ENCODE peak calls at places on chromosome 14, in seven cellular contexts. H, K, X, Z, M, O and L are unnamed samples.

GRCh38 chr14:77654001-77654431 is 37.6 kb upstream of the SPTLC2 start:
- DNase-seq in O (no peak), H (no peak), X (no peak), K (no peak), Z (no peak), M (no peak), L (no peak)

GRCh38 chr14:33347816-33348215 is 409.1 kb downstream of the NPAS3 start:
- DNase-seq in X (no peak), K (no peak), M (peak), H (no peak), Z (no peak), O (no peak), L (no peak)

GRCh38 chr14:75911883-75912282 is 69.9 kb downstream of the TGFB3 start:
- DNase-seq in O (peak), H (no peak), X (no peak), M (peak), Z (no peak), K (no peak), L (no peak)

GRCh38 chr14:38197761-38198345 is 9.9 kb upstream of the SSTR1 start:
- DNase-seq in M (peak), H (no peak), Z (peak), O (no peak), K (peak), X (no peak), L (peak)

GRCh38 chr14:72786377-72787350 is 107.2 kb downstream of the DPF3 start:
- DNase-seq in X (no peak), K (no peak), H (no peak), O (no peak), Z (no peak), M (no peak), L (no peak)

GRCh38 chr14:81727243-81727642 is 193.6 kb upstream of the SEL1L start:
- DNase-seq in M (peak), X (no peak), K (no peak), O (peak), H (no peak), Z (no peak), L (no peak)

GRCh38 chr14:64467131-64467530 is 1.8 kb downstream of the AKAP5 start:
- DNase-seq in Z (no peak), K (no peak), O (no peak), M (no peak), X (no peak), H (no peak), L (no peak)

GRCh38 chr14:99188721-99189120 is 83.3 kb downstream of the BCL11B start:
- DNase-seq in M (no peak), K (no peak), X (no peak), O (no peak), H (no peak), Z (no peak), L (no peak)

GRCh38 chr14:83765200-83765599 is 1764.7 kb upstream of the FLRT2 start:
- DNase-seq in M (no peak), X (no peak), O (no peak), H (no peak), K (no peak), Z (no peak), L (no peak)

GRCh38 chr14:76876076-76876475 is 49.9 kb downstream of the LRRC74A start:
- DNase-seq in H (no peak), M (peak), O (peak), Z (peak), K (peak), X (peak), L (peak)

GRCh38 chr14:102249041-102249440 is 55.9 kb downstream of the MOK start:
- DNase-seq in K (no peak), H (no peak), X (no peak), M (peak), Z (peak), O (no peak), L (peak)

GRCh38 chr14:91867316-91867988 is at the start of gene TC2N:
- DNase-seq in X (peak), Z (no peak), K (no peak), H (no peak), M (no peak), O (no peak), L (no peak)

GRCh38 chr14:91929700-91930099 is 17.8 kb downstream of the FBLN5 start:
- DNase-seq in Z (peak), X (no peak), H (no peak), M (peak), O (no peak), K (peak), L (no peak)

GRCh38 chr14:58865520-58866281 is 227.9 kb downstream of the DACT1 start:
- DNase-seq in H (no peak), K (peak), Z (peak), O (no peak), X (no peak), M (peak), L (no peak)

GRCh38 chr14:66088661-66089060 is 397.5 kb upstream of the CCDC196 start:
- DNase-seq in O (no peak), Z (no peak), M (no peak), K (peak), H (no peak), X (no peak), L (no peak)

GRCh38 chr14:77979171-77979570 is 179.3 kb downstream of the ADCK1 start:
- DNase-seq in Z (no peak), M (no peak), K (no peak), O (no peak), H (no peak), X (no peak), L (no peak)

GRCh38 chr14:52703225-52703624 is 3.8 kb upstream of the PSMC6 start:
- DNase-seq in O (no peak), K (peak), M (peak), H (no peak), X (no peak), Z (peak), L (peak)

GRCh38 chr14:103562385-103563088 is at the start of the genes BAG5 and COA8:
- DNase-seq in M (peak), H (peak), O (peak), K (peak), Z (peak), X (peak), L (peak)